ENCODE peak calls at places on chromosomes 4 and X, in nine cellular contexts. T is PC-3, X is GM23248, F is hepatocyte, D is GM23338, P is OCI-LY7, H is SK-N-SH, W is HCT116, S is PC-9. B is an unnamed sample.
A peak's percentile ranks its signal among the peaks of the same experiment; 100 is the strongest.

GRCh38 chr4:94127707-94128328 is 79.8 kb upstream of the SMARCAD1 start:
- DNase-seq in F (peak; percentile 43), D (peak; percentile 74), X (peak; percentile 54), H (peak; percentile 52), T (peak; percentile 33), S (no peak), W (peak; percentile 50), P (peak; percentile 40), B (peak; percentile 43)

GRCh38 chr4:138053601-138054322 is 188.4 kb downstream of the SLC7A11 start:
- DNase-seq in X (peak; percentile 95), P (no peak), D (no peak), S (no peak), F (peak; percentile 78), W (peak; percentile 61), T (peak; percentile 81), H (peak; percentile 46), B (no peak)

GRCh38 chr4:7361256-7361655 is 73.5 kb downstream of the PSAPL1 start:
- DNase-seq in D (no peak), H (no peak), S (no peak), W (no peak), X (peak; percentile 8), T (no peak), P (no peak), F (peak; percentile 26), B (no peak)

GRCh38 chrX:17812763-17813162 is 48.3 kb downstream of the RAI2 start:
- DNase-seq in X (peak; percentile 30), H (peak; percentile 38), F (peak; percentile 51), S (no peak), W (no peak), T (peak; percentile 37), P (peak; percentile 1), D (peak; percentile 39), B (no peak)

GRCh38 chrX:110284159-110284558 is 33.7 kb downstream of the AMMECR1 start:
- DNase-seq in S (no peak), F (no peak), P (no peak), W (no peak), X (peak; percentile 83), D (no peak), T (peak; percentile 83), H (no peak), B (no peak)

GRCh38 chr4:7978907-7979651 is 39.4 kb upstream of the AFAP1 start:
- DNase-seq in T (no peak), D (peak; percentile 39), W (no peak), H (no peak), P (no peak), X (no peak), F (no peak), S (peak; percentile 73), B (no peak)

GRCh38 chr4:154399259-154399974 is 92.2 kb downstream of the DCHS2 start:
- DNase-seq in P (no peak), T (peak; percentile 61), X (peak; percentile 77), D (peak; percentile 64), S (peak; percentile 2), H (no peak), F (peak; percentile 58), W (no peak), B (no peak)

GRCh38 chr4:138910201-138910913 is 105.2 kb upstream of the NOCT start:
- DNase-seq in P (no peak), X (peak; percentile 40), D (no peak), H (peak; percentile 52), T (peak; percentile 61), W (no peak), S (no peak), F (no peak), B (no peak)

GRCh38 chr4:76363556-76364290 is 57.2 kb downstream of the STBD1 start:
- DNase-seq in D (no peak), S (no peak), X (peak; percentile 32), P (no peak), F (no peak), T (no peak), W (no peak), H (no peak), B (no peak)

GRCh38 chrX:16610121-16610565 is 39.8 kb upstream of the S100G start:
- DNase-seq in S (no peak), H (no peak), F (no peak), W (no peak), P (no peak), X (peak; percentile 74), T (peak; percentile 84), D (no peak), B (no peak)

GRCh38 chrX:97398030-97398551 is 514.4 kb downstream of the RPA4 start:
- DNase-seq in T (peak; percentile 16), W (no peak), F (no peak), X (no peak), P (no peak), D (no peak), H (no peak), S (no peak), B (peak; percentile 76)

GRCh38 chrX:111207851-111208250 is 62.4 kb downstream of the CAPN6 start:
- DNase-seq in S (no peak), X (no peak), D (no peak), T (no peak), H (no peak), P (no peak), F (no peak), W (no peak), B (no peak)

GRCh38 chr4:143714290-143714625 is 13.8 kb upstream of the FREM3 start:
- DNase-seq in F (no peak), W (no peak), P (no peak), S (no peak), D (peak; percentile 37), H (no peak), T (no peak), X (no peak), B (no peak)

GRCh38 chr4:10095296-10095991 is 21.2 kb downstream of the WDR1 start:
- DNase-seq in F (no peak), H (no peak), W (no peak), D (no peak), S (peak; percentile 34), X (peak; percentile 37), P (no peak), T (peak; percentile 29), B (peak; percentile 23)

GRCh38 chrX:41303013-41303412 is 30.9 kb upstream of the DDX3X start:
- DNase-seq in H (no peak), D (no peak), S (peak; percentile 4), W (no peak), X (no peak), P (no peak), T (no peak), F (no peak), B (no peak)

GRCh38 chr4:180542445-180543100 is 1700.6 kb upstream of the TENM3 start:
- DNase-seq in P (no peak), D (no peak), T (peak; percentile 67), F (peak; percentile 10), X (no peak), S (peak; percentile 32), W (peak; percentile 3), H (no peak), B (no peak)

GRCh38 chr4:163866728-163867313 is 372.3 kb downstream of the TMA16 start:
- DNase-seq in P (no peak), H (no peak), D (no peak), W (no peak), T (peak; percentile 61), S (peak; percentile 0), F (no peak), X (no peak), B (peak; percentile 19)

GRCh38 chrX:39848900-39849299 is 248.9 kb downstream of the BCOR start:
- DNase-seq in P (no peak), H (no peak), X (peak; percentile 81), W (no peak), T (peak; percentile 58), D (no peak), F (no peak), S (no peak), B (no peak)

GRCh38 chr4:140344111-140344510 is 29.3 kb upstream of the SCOC start:
- DNase-seq in W (no peak), F (no peak), D (no peak), P (no peak), T (no peak), X (peak; percentile 40), H (no peak), S (no peak), B (no peak)
- H2AFZ ChIP-seq in W (peak overlapping the region; percentile 93), F (peak overlapping the region; percentile 1), D (peak overlapping the region; percentile 85), P (no peak overlapping the region), T (no peak overlapping the region), X (no peak overlapping the region), H (no peak overlapping the region), S (no peak overlapping the region), B (no peak overlapping the region)

GRCh38 chrX:67094061-67094460 is 449.8 kb upstream of the AR start:
- DNase-seq in H (no peak), S (no peak), X (no peak), T (no peak), P (no peak), D (peak; percentile 68), W (no peak), F (no peak), B (no peak)
- H3K9me2 ChIP-seq in H (no peaks in the 10 kb centered on the region), S (no peaks in the 10 kb centered on the region), X (no peaks in the 10 kb centered on the region), T (no peaks in the 10 kb centered on the region), P (no peaks in the 10 kb centered on the region), D (no peaks in the 10 kb centered on the region), W (no peaks in the 10 kb centered on the region), F (no peaks in the 10 kb centered on the region), B (no peaks in the 10 kb centered on the region)

GRCh38 chrX:48475774-48476577 is at the start of gene FTSJ1:
- DNase-seq in P (peak; percentile 85), F (peak; percentile 83), D (peak; percentile 56), W (peak; percentile 78), T (peak; percentile 89), H (peak; percentile 84), S (peak; percentile 57), X (peak; percentile 93), B (peak; percentile 76)

GRCh38 chrX:48474127-48474526 is 1.9 kb upstream of the FTSJ1 start:
- DNase-seq in W (no peak), S (no peak), P (peak; percentile 31), F (no peak), D (peak; percentile 44), X (peak; percentile 52), H (peak; percentile 42), T (peak; percentile 47), B (no peak)

GRCh38 chrX:48474581-48474980 is 1.4 kb upstream of the FTSJ1 start:
- DNase-seq in D (no peak), P (no peak), W (no peak), T (no peak), H (no peak), S (no peak), F (no peak), X (no peak), B (no peak)

GRCh38 chrX:48476919-48477318 is 920 bp downstream of the FTSJ1 start:
- DNase-seq in H (no peak), W (no peak), X (no peak), T (no peak), F (no peak), P (no peak), S (no peak), D (no peak), B (no peak)

GRCh38 chrX:48475295-48475694 is 704 bp upstream of the FTSJ1 start:
- DNase-seq in H (peak; percentile 51), T (no peak), P (peak; percentile 15), X (no peak), S (no peak), W (no peak), D (no peak), F (no peak), B (no peak)
- H2AFZ ChIP-seq in H (peak overlapping the region; percentile 88), T (peak overlapping the region; percentile 97), P (peak overlapping the region; percentile 91), X (peak overlapping the region; percentile 95), S (no peak overlapping the region), W (peak overlapping the region; percentile 26), D (peak overlapping the region; percentile 80), F (peak overlapping the region; percentile 64), B (peak overlapping the region; percentile 80)

GRCh38 chrX:148649145-148649645 is 148.8 kb downstream of the AFF2 start:
- DNase-seq in P (no peak), D (no peak), X (peak; percentile 7), W (no peak), S (no peak), F (no peak), T (no peak), H (no peak), B (no peak)

GRCh38 chrX:148647666-148648065 is 147.2 kb downstream of the AFF2 start:
- DNase-seq in W (no peak), T (no peak), F (no peak), P (peak; percentile 27), H (no peak), D (no peak), X (no peak), S (no peak), B (no peak)
- H3K9me2 ChIP-seq in W (no peaks in the 10 kb centered on the region), T (no peaks in the 10 kb centered on the region), F (no peaks in the 10 kb centered on the region), P (no peaks in the 10 kb centered on the region), H (no peaks in the 10 kb centered on the region), D (no peaks in the 10 kb centered on the region), X (no peaks in the 10 kb centered on the region), S (no peaks in the 10 kb centered on the region), B (no peaks in the 10 kb centered on the region)

B was measured in MM.1S.